ENCODE peak calls at places on chromosomes 6 and 20, in nine cellular contexts. J is lower lobe of right lung, G is heart right ventricle, V is kidney, B is uterus, L is cardiac fibroblast, C is fibroblast of pulmonary artery, Y is Peyer's patch, R is heart left ventricle. Q is an unnamed sample.
A peak's percentile ranks its signal among the peaks of the same experiment; 100 is the strongest.

GRCh38 chr6:44339763-44340625 is 2.5 kb upstream of the SPATS1 start:
- DNase-seq in C (peak; percentile 10), L (no peak), V (no peak), R (no peak), G (no peak), B (no peak), Y (no peak), J (no peak), Q (peak; percentile 69)

GRCh38 chr20:51481311-51481997 is 61.1 kb downstream of the NFATC2 start:
- DNase-seq in V (no peak), J (no peak), C (no peak), R (no peak), B (no peak), Y (no peak), G (no peak), L (no peak), Q (no peak)

GRCh38 chr20:6623989-6624388 is 143.5 kb upstream of the BMP2 start:
- DNase-seq in V (no peak), R (no peak), G (no peak), C (no peak), L (no peak), Y (no peak), J (no peak), B (no peak), Q (no peak)

GRCh38 chr6:41177287-41177686 is 14.4 kb upstream of the TREM2 start:
- DNase-seq in R (no peak), J (no peak), C (no peak), L (no peak), B (no peak), V (no peak), Y (no peak), G (no peak), Q (no peak)

GRCh38 chr6:5995705-5996686 is 10.7 kb downstream of the NRN1 start:
- DNase-seq in R (peak; percentile 81), C (peak; percentile 11), G (peak; percentile 79), Y (peak; percentile 66), J (peak; percentile 75), B (peak; percentile 46), V (peak; percentile 86), L (peak; percentile 39), Q (no peak)

GRCh38 chr20:23156170-23156841 is 70.2 kb upstream of the CD93 start:
- DNase-seq in Y (no peak), J (peak; percentile 76), G (no peak), V (no peak), B (no peak), C (peak; percentile 56), R (no peak), L (peak; percentile 52), Q (peak; percentile 64)

GRCh38 chr20:32438331-32438858 is 80.3 kb downstream of the ASXL1 start:
- DNase-seq in C (no peak), J (no peak), R (no peak), L (no peak), G (no peak), V (peak; percentile 58), B (no peak), Y (no peak), Q (no peak)

GRCh38 chr6:155253337-155253736 is 10.5 kb upstream of the CLDN20 start:
- DNase-seq in Y (no peak), C (no peak), V (no peak), R (no peak), J (no peak), B (no peak), L (no peak), G (no peak), Q (no peak)

GRCh38 chr20:24871429-24872213 is 77.4 kb upstream of the CST7 start:
- DNase-seq in R (no peak), V (no peak), Y (no peak), J (no peak), L (no peak), G (no peak), B (no peak), C (no peak), Q (peak; percentile 4)
- H3K4me3 ChIP-seq in R (no peak overlapping the region), V (no peak overlapping the region), Y (no peak overlapping the region), J (no peak overlapping the region), L (no peak overlapping the region), G (no peak overlapping the region), B (no peak overlapping the region), C (no peak overlapping the region), Q (no peak overlapping the region)

GRCh38 chr6:51559059-51559458 is 528.4 kb downstream of the PKHD1 start:
- DNase-seq in R (no peak), L (no peak), Y (no peak), C (no peak), B (no peak), J (no peak), G (no peak), V (no peak), Q (no peak)
- TF ChIP-seq CTCF in R (peak; percentile 24), L (no peak), Y (no peak), C (no peak), B (no peak), J (peak; percentile 15), G (no peak), V (peak; percentile 20), Q (no peak)

GRCh38 chr6:29974901-29975560 is 32.7 kb downstream of the HLA-A start:
- DNase-seq in V (peak; percentile 75), B (no peak), L (no peak), R (no peak), C (no peak), Y (no peak), J (no peak), G (no peak), Q (no peak)
- H3K4me3 ChIP-seq in V (peak overlapping the region; percentile 58), B (peak overlapping the region; percentile 49), L (no peak overlapping the region), R (peak overlapping the region; percentile 66), C (no peak overlapping the region), Y (no peak overlapping the region), J (peak overlapping the region; percentile 62), G (peak overlapping the region; percentile 12), Q (no peak overlapping the region)

DNA sequence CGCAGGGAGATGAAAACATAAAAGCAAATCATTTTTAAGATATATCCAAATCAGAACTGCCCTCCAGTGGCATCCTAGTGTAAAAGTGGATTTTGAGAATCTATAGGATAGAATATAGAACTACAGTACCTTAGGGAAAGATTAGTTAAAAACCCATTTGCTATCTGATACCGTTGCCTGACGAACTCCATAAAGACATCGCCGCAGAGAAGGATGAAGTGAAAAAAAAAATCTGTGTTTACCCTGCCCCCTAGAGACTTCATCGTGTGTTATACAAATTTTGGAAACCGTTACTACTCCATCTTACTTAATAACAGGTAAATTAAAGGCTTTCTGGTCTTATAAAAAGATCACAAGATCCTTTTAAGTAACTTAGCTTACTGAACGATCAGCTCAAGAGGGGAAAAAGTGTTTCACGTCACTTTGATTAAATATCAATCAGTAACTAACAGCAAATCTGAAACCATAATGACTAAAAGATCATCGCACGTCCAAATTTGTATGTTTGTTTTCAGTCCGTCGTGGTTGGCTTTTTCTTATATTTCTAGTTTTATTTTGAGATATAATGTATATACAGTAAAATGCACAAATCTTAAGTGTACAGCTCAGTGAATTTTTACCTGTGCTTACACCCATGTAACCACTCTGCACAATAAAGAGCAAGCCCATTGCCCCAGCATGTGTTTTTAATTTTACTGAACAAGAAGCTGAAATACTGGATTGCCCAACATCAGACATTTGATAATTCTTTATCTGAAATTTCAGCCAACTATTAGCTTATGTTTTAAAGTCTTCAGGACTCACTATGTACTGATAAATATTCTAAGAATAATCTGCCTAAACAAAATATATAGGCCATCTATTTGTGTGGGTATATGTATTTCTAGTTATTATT is 879 bp upstream of the MCM3 start:
- DNase-seq in C (peak; percentile 17), R (no peak), G (no peak), J (no peak), Y (no peak), V (no peak), B (no peak), L (peak; percentile 30), Q (no peak)
- TF ChIP-seq CTCF in C (peak; percentile 25), R (no peak), G (peak; percentile 34), J (no peak), Y (peak; percentile 11), V (no peak), B (peak; percentile 6), L (no peak), Q (peak; percentile 34)

DNA sequence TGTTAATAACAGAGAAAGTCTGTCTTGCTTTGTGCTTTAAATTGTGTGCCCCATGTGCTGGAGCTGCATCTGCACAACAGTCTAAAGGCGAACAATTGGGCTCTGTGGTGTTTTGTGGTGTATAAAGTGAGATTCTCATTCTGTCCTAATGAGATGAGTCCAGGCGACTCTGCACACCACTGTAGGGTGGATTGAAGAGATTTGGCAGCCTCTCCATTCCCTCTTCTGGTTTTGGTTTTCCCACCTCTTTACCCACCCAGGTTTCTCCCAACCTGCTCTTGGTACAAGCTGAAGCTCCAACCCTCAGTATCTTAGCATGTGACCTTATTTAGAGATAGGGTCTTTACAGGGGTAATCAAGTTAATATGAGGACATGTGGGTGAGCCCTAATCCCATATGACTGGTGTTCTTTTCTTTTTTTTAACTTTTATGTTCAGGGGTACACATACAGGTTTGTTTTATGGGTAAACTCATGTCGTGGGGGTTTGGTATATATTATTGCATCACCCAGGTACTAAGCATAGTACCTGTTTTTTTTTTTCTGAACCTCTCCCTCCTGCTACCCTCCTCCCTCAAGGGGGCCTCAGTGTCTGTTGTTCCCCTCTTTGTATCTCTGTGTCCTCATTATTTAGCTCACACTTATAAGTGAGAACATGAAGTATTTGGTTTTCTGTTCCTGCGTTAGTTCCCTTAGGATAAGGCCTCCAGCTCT is 217.6 kb upstream of the DTNBP1 start:
- DNase-seq in G (no peak), Y (no peak), R (no peak), C (no peak), L (no peak), J (no peak), V (no peak), B (no peak), Q (no peak)
- H3K4me3 ChIP-seq in G (no peak overlapping the region), Y (no peak overlapping the region), R (no peak overlapping the region), C (no peak overlapping the region), L (no peak overlapping the region), J (no peak overlapping the region), V (no peak overlapping the region), B (no peak overlapping the region), Q (no peak overlapping the region)

GRCh38 chr6:116096979-116097816 is 3.5 kb upstream of the NT5DC1 start:
- DNase-seq in J (no peak), Y (no peak), B (no peak), G (no peak), L (peak; percentile 45), V (no peak), R (no peak), C (peak; percentile 49), Q (peak; percentile 50)
- TF ChIP-seq CTCF in J (peak; percentile 60), Y (peak; percentile 20), B (peak; percentile 29), G (peak; percentile 63), L (peak; percentile 53), V (peak; percentile 28), R (peak; percentile 58), C (peak; percentile 54), Q (peak; percentile 61)

DNA sequence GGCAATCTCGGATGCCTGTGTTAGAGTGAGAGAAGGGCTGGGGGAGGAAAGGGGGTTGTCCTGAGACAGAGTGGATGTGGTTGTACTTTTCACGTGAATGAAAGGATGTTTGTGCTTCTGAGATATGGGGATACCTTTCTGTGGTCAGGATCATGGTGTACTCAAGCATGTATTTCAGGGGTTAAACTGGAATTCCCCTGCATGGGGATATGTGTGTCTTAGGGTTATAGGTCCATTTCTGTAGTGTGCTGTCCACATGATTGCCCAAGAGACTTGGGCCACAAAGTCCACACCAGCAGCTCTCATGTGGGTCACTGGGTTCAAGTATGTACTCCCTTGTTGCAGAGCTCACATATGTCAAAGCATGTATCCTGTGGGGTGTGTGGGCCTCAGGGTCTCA is 10.5 kb downstream of the SYNGAP1 start:
- DNase-seq in C (no peak), V (no peak), J (no peak), G (no peak), L (no peak), R (no peak), Y (no peak), B (no peak), Q (no peak)
- H3K4me3 ChIP-seq in C (no peak overlapping the region), V (no peak overlapping the region), J (no peak overlapping the region), G (no peak overlapping the region), L (no peak overlapping the region), R (no peak overlapping the region), Y (no peak overlapping the region), B (no peak overlapping the region), Q (no peak overlapping the region)

GRCh38 chr20:59519707-59520014 is 84.7 kb upstream of the PHACTR3 start:
- DNase-seq in J (no peak), C (no peak), B (no peak), R (no peak), V (no peak), L (no peak), Y (no peak), G (no peak), Q (no peak)
- TF ChIP-seq CTCF in J (no peak), C (no peak), B (no peak), R (peak; percentile 1), V (no peak), L (no peak), Y (no peak), G (no peak), Q (no peak)

Q was measured in choroid plexus epithelial cell.